ENCODE peak calls at places on chromosomes 16 and 17, in ten cellular contexts. J is psoas muscle; A is right lobe of liver; F is uterus; P is IMR-90; M is A549; E is H9; C is BE2C; X is CD8-positive, alpha-beta T cell; B is GM12865. L is an unnamed sample.

GRCh38 chr16:54242199-54242598 is 44.4 kb downstream of the IRX3 start:
- DNase-seq in J (no peak), A (no peak), F (no peak), P (no peak), M (peak; percentile 56), E (peak; percentile 85), C (peak; percentile 81), X (no peak), B (peak; percentile 1), L (no peak)

GRCh38 chr16:70572050-70572925 is 48.7 kb downstream of the SF3B3 start:
- DNase-seq in J (no peak), A (no peak), F (no peak), P (no peak), M (no peak), E (no peak), C (no peak), X (no peak), B (no peak), L (no peak)

GRCh38 chr17:57484081-57484666 is 227.9 kb downstream of the MSI2 start:
- DNase-seq in J (no peak), A (no peak), F (no peak), P (peak; percentile 43), M (no peak), E (no peak), C (no peak), X (no peak), B (no peak), L (no peak)

GRCh38 chr17:60102632-60103047 is 23.9 kb upstream of the HEATR6 start:
- DNase-seq in J (peak; percentile 54), A (no peak), F (no peak), P (peak; percentile 79), M (peak; percentile 35), E (no peak), C (peak; percentile 16), X (no peak), B (peak; percentile 21), L (peak; percentile 48)

GRCh38 chr16:23145186-23145585 is 4.1 kb downstream of the USP31 start:
- DNase-seq in J (no peak), A (no peak), F (peak; percentile 49), P (no peak), M (no peak), E (peak; percentile 46), C (no peak), X (no peak), B (no peak), L (no peak)

GRCh38 chr16:10589106-10589505 is 8.7 kb upstream of the EMP2 start:
- DNase-seq in J (no peak), A (no peak), F (no peak), P (no peak), M (no peak), E (no peak), C (no peak), X (no peak), B (no peak), L (no peak)

GRCh38 chr17:79652999-79653643 is 42.3 kb upstream of the RBFOX3 start:
- DNase-seq in J (no peak), A (no peak), F (peak; percentile 21), P (no peak), M (no peak), E (peak; percentile 12), C (no peak), X (peak; percentile 7), B (no peak), L (no peak)

GRCh38 chr17:15456486-15456885 is 10.9 kb downstream of the CDRT4 start:
- DNase-seq in J (peak; percentile 90), A (no peak), F (peak; percentile 27), P (no peak), M (no peak), E (no peak), C (no peak), X (no peak), B (no peak), L (no peak)

GRCh38 chr16:65988019-65988418 is 378.5 kb upstream of the CDH5 start:
- DNase-seq in J (no peak), A (no peak), F (peak; percentile 30), P (no peak), M (no peak), E (no peak), C (no peak), X (no peak), B (no peak), L (no peak)

GRCh38 chr17:53996896-53997295 is 174.2 kb downstream of the KIF2B start:
- DNase-seq in J (no peak), A (no peak), F (no peak), P (no peak), M (no peak), E (no peak), C (no peak), X (no peak), B (no peak), L (no peak)

GRCh38 chr16:84360748-84361147 is 7.6 kb upstream of the ATP2C2 start:
- DNase-seq in J (no peak), A (no peak), F (no peak), P (no peak), M (no peak), E (no peak), C (no peak), X (no peak), B (no peak), L (no peak)

GRCh38 chr17:76279742-76280287 is 14.7 kb downstream of the UBALD2 start:
- DNase-seq in J (no peak), A (peak; percentile 57), F (no peak), P (no peak), M (no peak), E (no peak), C (no peak), X (no peak), B (no peak), L (no peak)

GRCh38 chr16:719815-720506 is 985 bp upstream of the ANTKMT start:
- DNase-seq in J (no peak), A (no peak), F (no peak), P (no peak), M (peak; percentile 74), E (no peak), C (peak; percentile 60), X (peak; percentile 41), B (no peak), L (no peak)

GRCh38 chr17:66737524-66737923 is 97.4 kb upstream of the CACNG5 start:
- DNase-seq in J (peak; percentile 56), A (no peak), F (no peak), P (peak; percentile 49), M (no peak), E (peak; percentile 79), C (peak; percentile 45), X (no peak), B (no peak), L (no peak)
- TF ChIP-seq CTCF in J (no peak), A (no peak), F (no peak), P (no peak), M (no peak), E (peak; percentile 70), C (peak; percentile 48), X (no peak), B (no peak), L (no peak)

DNA sequence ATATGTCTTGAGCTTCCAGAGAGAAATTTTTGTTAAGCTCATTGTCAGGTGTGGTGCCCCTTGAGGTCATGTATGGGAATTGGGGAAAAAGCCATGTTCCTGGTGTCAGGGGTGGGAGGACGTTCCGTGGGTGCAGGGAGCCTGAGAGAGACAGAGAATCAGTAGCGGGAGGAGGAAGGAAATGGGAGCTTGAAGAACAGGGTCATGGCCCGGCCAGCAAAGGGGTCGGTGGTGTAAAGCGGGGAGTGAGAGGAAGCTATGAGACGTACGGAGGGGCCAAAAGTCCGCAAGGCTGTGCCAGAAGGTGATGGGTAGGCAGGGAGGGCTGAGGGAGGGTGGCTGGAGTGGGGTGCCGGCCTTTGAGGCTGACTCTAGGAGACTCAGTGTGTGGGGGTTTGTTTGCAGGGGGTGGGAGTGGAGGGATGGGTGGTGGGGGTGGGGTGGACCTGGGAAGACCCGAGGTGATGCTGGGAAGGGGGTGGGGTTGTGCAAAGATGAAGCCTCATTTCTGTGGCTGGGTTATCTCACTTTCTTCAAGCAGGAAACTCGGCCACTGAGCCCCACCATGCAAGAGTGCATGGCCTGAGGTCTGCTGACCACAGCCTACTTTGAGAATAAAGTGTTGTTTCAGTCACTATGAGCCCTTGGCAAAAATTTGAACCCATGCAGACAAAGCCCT is 63.6 kb downstream of the PLCG2 start:
- DNase-seq in J (no peak), A (no peak), F (no peak), P (no peak), M (no peak), E (no peak), C (no peak), X (no peak), B (peak; percentile 78), L (no peak)
- TF ChIP-seq CTCF in J (no peak), A (no peak), F (no peak), P (no peak), M (no peak), E (peak; percentile 39), C (no peak), X (no peak), B (no peak), L (no peak)

GRCh38 chr17:55845385-55845784 is 94.5 kb downstream of the PCTP start:
- DNase-seq in J (peak; percentile 81), A (peak; percentile 62), F (peak; percentile 13), P (peak; percentile 20), M (peak; percentile 13), E (peak; percentile 81), C (peak; percentile 74), X (no peak), B (peak; percentile 6), L (no peak)
- TF ChIP-seq CTCF in J (peak; percentile 53), A (peak; percentile 37), F (no peak), P (peak; percentile 60), M (peak; percentile 36), E (peak; percentile 91), C (peak; percentile 74), X (no peak), B (peak; percentile 12), L (no peak)

GRCh38 chr16:26569793-26570192 is 496.9 kb upstream of the C16orf82 start:
- DNase-seq in J (no peak), A (no peak), F (no peak), P (no peak), M (peak; percentile 20), E (peak; percentile 63), C (no peak), X (no peak), B (peak; percentile 8), L (no peak)
- TF ChIP-seq CTCF in J (peak; percentile 11), A (peak; percentile 40), F (no peak), P (no peak), M (peak; percentile 16), E (peak; percentile 72), C (no peak), X (no peak), B (peak; percentile 20), L (no peak)

DNA sequence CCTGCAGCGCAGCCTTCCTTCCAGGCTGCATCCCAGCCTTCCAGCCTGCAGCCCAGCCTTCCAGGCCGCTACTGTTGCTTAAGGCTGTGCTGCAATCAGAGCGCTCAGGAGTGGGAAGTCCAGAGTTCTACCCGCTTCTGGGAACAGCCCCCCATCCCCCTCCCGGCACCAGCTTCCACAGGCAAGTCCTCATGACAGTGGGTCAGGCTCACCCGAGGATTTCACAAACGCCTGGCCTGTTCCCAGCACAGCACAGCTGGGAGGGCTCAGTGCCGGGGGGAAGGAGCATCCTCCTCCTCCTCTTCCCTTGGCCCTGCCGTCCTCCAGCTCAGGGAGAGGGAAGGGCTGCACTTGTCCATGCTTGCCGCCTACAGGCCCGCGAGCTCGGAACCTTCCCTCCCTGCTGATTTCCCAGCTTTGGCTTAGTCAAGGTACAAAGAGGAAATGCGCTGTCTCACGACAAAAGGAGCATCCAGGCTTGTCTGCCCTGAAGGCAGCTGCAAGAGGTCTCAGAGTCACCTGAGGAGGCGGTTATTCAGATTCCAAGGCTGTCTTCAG is 8.3 kb downstream of the SOCS3 start:
- DNase-seq in J (peak; percentile 99), A (peak; percentile 97), F (peak; percentile 100), P (peak; percentile 98), M (peak; percentile 86), E (peak; percentile 95), C (peak; percentile 44), X (no peak), B (no peak), L (no peak)
- TF ChIP-seq CTCF in J (no peak), A (peak; percentile 9), F (no peak), P (peak; percentile 21), M (no peak), E (peak; percentile 25), C (no peak), X (no peak), B (no peak), L (no peak)

L was measured in activated B cell treated with CpG ODN at 0.5 μM for 24 hours.